ENCODE peak calls at places on chromosome 14, in eight cellular contexts. One of them, this sample, is unnamed.

GRCh38 chr14:49970474-49971147 is 77.7 kb downstream of the ARF6 start:
- DNase-seq in heart left ventricle: no peak
- DNase-seq in WERI-Rb-1: no peak
- DNase-seq in MM.1S: peak
- DNase-seq in spleen: no peak
- DNase-seq in tibial nerve: peak
- DNase-seq in esophagus squamous epithelium: no peak
- DNase-seq in ascending aorta: no peak
- DNase-seq in this sample: peak

GRCh38 chr14:68522510-68523325 is 270.1 kb downstream of the ZFP36L1 start:
- DNase-seq in WERI-Rb-1: no peak
- DNase-seq in MM.1S: no peak
- DNase-seq in heart left ventricle: no peak
- DNase-seq in spleen: no peak
- DNase-seq in tibial nerve: no peak
- DNase-seq in ascending aorta: no peak
- DNase-seq in esophagus squamous epithelium: no peak
- DNase-seq in this sample: no peak

GRCh38 chr14:99952039-99952438 is 113.2 kb upstream of the EVL start:
- DNase-seq in tibial nerve: no peak
- DNase-seq in MM.1S: no peak
- DNase-seq in ascending aorta: no peak
- DNase-seq in esophagus squamous epithelium: no peak
- DNase-seq in WERI-Rb-1: no peak
- DNase-seq in spleen: no peak
- DNase-seq in heart left ventricle: no peak
- DNase-seq in this sample: no peak

GRCh38 chr14:100654814-100655795 is 67.9 kb upstream of the BEGAIN start:
- DNase-seq in spleen: no peak
- DNase-seq in esophagus squamous epithelium: no peak
- DNase-seq in heart left ventricle: no peak
- DNase-seq in ascending aorta: no peak
- DNase-seq in WERI-Rb-1: peak
- DNase-seq in tibial nerve: no peak
- DNase-seq in MM.1S: peak
- DNase-seq in this sample: no peak

GRCh38 chr14:103456167-103456835 is 66.3 kb downstream of the CKB start:
- DNase-seq in WERI-Rb-1: no peak
- DNase-seq in ascending aorta: no peak
- DNase-seq in spleen: no peak
- DNase-seq in esophagus squamous epithelium: no peak
- DNase-seq in heart left ventricle: no peak
- DNase-seq in tibial nerve: no peak
- DNase-seq in MM.1S: no peak
- DNase-seq in this sample: no peak

GRCh38 chr14:102683399-102684275 is 91.2 kb downstream of the RCOR1 start:
- DNase-seq in heart left ventricle: no peak
- DNase-seq in WERI-Rb-1: no peak
- DNase-seq in tibial nerve: no peak
- DNase-seq in ascending aorta: no peak
- DNase-seq in esophagus squamous epithelium: no peak
- DNase-seq in MM.1S: no peak
- DNase-seq in spleen: no peak
- DNase-seq in this sample: no peak

GRCh38 chr14:71071042-71071441 is 163.8 kb downstream of the PCNX1 start:
- DNase-seq in WERI-Rb-1: no peak
- DNase-seq in tibial nerve: no peak
- DNase-seq in MM.1S: no peak
- DNase-seq in ascending aorta: no peak
- DNase-seq in esophagus squamous epithelium: no peak
- DNase-seq in spleen: no peak
- DNase-seq in heart left ventricle: no peak
- DNase-seq in this sample: no peak

GRCh38 chr14:35404496-35405303 is at the start of gene NFKBIA:
- DNase-seq in ascending aorta: peak
- DNase-seq in spleen: peak
- DNase-seq in heart left ventricle: peak
- DNase-seq in MM.1S: peak
- DNase-seq in WERI-Rb-1: peak
- DNase-seq in tibial nerve: peak
- DNase-seq in esophagus squamous epithelium: peak
- DNase-seq in this sample: no peak

GRCh38 chr14:29126361-29126760 is 359.8 kb downstream of the FOXG1 start:
- DNase-seq in tibial nerve: no peak
- DNase-seq in spleen: no peak
- DNase-seq in ascending aorta: no peak
- DNase-seq in MM.1S: no peak
- DNase-seq in WERI-Rb-1: no peak
- DNase-seq in esophagus squamous epithelium: no peak
- DNase-seq in heart left ventricle: no peak
- DNase-seq in this sample: no peak

GRCh38 chr14:52272375-52272774 is 4.9 kb downstream of the PTGDR start:
- DNase-seq in heart left ventricle: no peak
- DNase-seq in WERI-Rb-1: peak
- DNase-seq in tibial nerve: no peak
- DNase-seq in ascending aorta: no peak
- DNase-seq in esophagus squamous epithelium: no peak
- DNase-seq in MM.1S: peak
- DNase-seq in spleen: no peak
- DNase-seq in this sample: no peak

GRCh38 chr14:103128631-103129300 is 5.5 kb downstream of the TNFAIP2 start:
- DNase-seq in tibial nerve: no peak
- DNase-seq in spleen: peak
- DNase-seq in esophagus squamous epithelium: no peak
- DNase-seq in WERI-Rb-1: no peak
- DNase-seq in heart left ventricle: no peak
- DNase-seq in ascending aorta: no peak
- DNase-seq in MM.1S: no peak
- DNase-seq in this sample: no peak

GRCh38 chr14:86540636-86541247 is 1010.8 kb downstream of the FLRT2 start:
- DNase-seq in spleen: no peak
- DNase-seq in heart left ventricle: no peak
- DNase-seq in tibial nerve: no peak
- DNase-seq in ascending aorta: no peak
- DNase-seq in esophagus squamous epithelium: no peak
- DNase-seq in MM.1S: peak
- DNase-seq in WERI-Rb-1: no peak
- DNase-seq in this sample: no peak

GRCh38 chr14:30679032-30679431 is 56.9 kb downstream of the SCFD1 start:
- DNase-seq in ascending aorta: no peak
- DNase-seq in tibial nerve: no peak
- DNase-seq in heart left ventricle: no peak
- DNase-seq in WERI-Rb-1: no peak
- DNase-seq in spleen: no peak
- DNase-seq in esophagus squamous epithelium: no peak
- DNase-seq in MM.1S: no peak
- DNase-seq in this sample: no peak

GRCh38 chr14:57221931-57222330 is 46.8 kb downstream of the EXOC5 start:
- DNase-seq in MM.1S: no peak
- DNase-seq in heart left ventricle: no peak
- DNase-seq in WERI-Rb-1: no peak
- DNase-seq in spleen: no peak
- DNase-seq in ascending aorta: no peak
- DNase-seq in esophagus squamous epithelium: no peak
- DNase-seq in tibial nerve: no peak
- DNase-seq in this sample: no peak

GRCh38 chr14:59739794-59740193 is 130.8 kb downstream of the RTN1 start:
- DNase-seq in spleen: no peak
- DNase-seq in tibial nerve: peak
- DNase-seq in esophagus squamous epithelium: no peak
- DNase-seq in MM.1S: no peak
- DNase-seq in WERI-Rb-1: no peak
- DNase-seq in ascending aorta: no peak
- DNase-seq in heart left ventricle: no peak
- DNase-seq in this sample: no peak

DNA sequence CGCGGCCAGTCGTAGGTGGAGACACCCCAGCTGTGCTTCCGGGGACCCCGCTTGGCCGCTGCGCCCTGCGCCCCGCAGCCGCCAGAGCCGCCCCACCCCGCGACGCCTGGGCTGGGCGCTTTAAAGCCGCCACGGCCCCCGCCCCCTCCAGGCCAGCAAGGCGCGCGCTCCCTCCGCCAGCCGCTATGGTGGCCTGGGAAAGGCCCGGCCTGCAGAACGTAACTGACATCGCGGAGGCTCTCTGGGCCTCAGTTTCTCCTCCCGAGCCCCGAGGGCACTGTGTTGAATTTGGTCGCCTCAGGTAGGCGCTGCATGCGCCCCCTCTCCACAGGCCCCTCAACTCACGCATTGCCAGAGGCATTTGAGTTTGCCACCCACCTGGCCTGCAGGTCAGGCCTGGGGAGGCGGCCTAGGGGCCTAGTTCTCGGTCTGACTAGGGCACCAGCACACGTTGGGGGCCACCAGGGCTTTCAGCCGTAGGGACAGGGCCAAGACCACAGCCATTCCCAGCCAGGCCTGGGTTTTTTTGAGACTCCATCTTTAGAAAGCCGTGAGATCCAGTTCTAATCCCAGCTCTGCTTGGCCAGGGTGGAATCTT is at the start of gene NGB:
- DNase-seq in heart left ventricle: no peak
- DNase-seq in ascending aorta: no peak
- DNase-seq in WERI-Rb-1: no peak
- DNase-seq in esophagus squamous epithelium: no peak
- DNase-seq in MM.1S: no peak
- DNase-seq in tibial nerve: no peak
- DNase-seq in spleen: peak
- DNase-seq in this sample: no peak
- H3K4me3 ChIP-seq in heart left ventricle: no peak
- H3K4me3 ChIP-seq in ascending aorta: no peak
- H3K4me3 ChIP-seq in WERI-Rb-1: no peak
- H3K4me3 ChIP-seq in esophagus squamous epithelium: peak
- H3K4me3 ChIP-seq in MM.1S: no peak
- H3K4me3 ChIP-seq in tibial nerve: no peak
- H3K4me3 ChIP-seq in spleen: no peak
- H3K4me3 ChIP-seq in this sample: no peak

DNA sequence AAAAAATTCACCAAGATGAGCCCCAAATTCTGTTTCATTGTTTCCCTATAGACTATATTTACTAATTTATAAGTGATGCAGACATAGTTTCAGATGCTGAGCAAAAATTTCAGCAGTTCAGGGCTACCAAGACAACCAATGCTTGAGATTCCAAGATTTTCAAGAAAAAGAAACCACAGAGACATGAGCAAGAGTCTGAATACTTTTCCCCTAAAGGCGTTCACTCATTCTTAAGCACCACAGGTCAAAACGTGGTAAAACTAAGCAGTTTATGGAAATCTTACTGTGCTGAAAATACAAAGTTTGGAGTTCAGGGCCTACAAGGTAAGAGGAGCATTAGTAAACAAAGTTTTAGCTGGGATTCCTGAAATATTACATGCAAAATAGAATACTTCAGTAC is 221.2 kb downstream of the KCNH5 start:
- DNase-seq in spleen: no peak
- DNase-seq in heart left ventricle: no peak
- DNase-seq in tibial nerve: no peak
- DNase-seq in MM.1S: no peak
- DNase-seq in ascending aorta: no peak
- DNase-seq in WERI-Rb-1: no peak
- DNase-seq in esophagus squamous epithelium: no peak
- DNase-seq in this sample: no peak
- TF ChIP-seq CTCF in spleen: no peak
- TF ChIP-seq CTCF in heart left ventricle: no peak
- TF ChIP-seq CTCF in tibial nerve: no peak
- TF ChIP-seq CTCF in MM.1S: no peak
- TF ChIP-seq CTCF in ascending aorta: no peak
- TF ChIP-seq CTCF in WERI-Rb-1: no peak
- TF ChIP-seq CTCF in esophagus squamous epithelium: no peak
- TF ChIP-seq CTCF in this sample: no peak

DNA sequence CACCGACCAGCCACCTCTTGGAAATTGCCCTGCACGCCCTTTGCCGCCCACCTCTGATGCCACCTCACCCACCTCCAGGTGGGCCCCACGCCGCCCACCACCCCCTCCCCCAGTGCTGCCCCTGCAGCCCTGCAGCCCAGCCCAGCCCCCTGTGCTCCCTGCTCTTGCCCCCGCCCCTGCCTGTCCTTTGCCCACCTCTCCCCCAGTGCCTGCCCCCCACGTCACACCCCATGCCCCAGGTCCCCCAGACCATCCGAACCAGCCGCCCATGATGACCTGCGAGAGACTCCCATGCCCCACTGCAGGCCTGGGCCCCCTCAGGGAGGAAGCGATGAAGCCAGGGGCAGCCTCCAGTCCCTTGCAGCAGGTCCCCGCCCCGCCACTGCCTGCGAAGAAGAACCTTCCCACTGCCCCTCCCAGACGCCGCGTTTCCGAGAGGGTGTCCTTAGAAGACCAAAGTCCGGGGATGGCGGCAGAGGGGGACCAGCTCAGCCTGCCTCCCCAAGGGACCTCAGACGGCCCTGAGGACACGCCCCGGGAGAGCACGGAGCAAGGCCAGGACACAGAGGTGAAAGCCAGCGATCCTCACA is 96.5 kb downstream of the LGMN start:
- DNase-seq in esophagus squamous epithelium: no peak
- DNase-seq in MM.1S: no peak
- DNase-seq in heart left ventricle: peak
- DNase-seq in WERI-Rb-1: no peak
- DNase-seq in ascending aorta: peak
- DNase-seq in spleen: peak
- DNase-seq in tibial nerve: peak
- DNase-seq in this sample: no peak
- H3K4me3 ChIP-seq in esophagus squamous epithelium: peak
- H3K4me3 ChIP-seq in MM.1S: no peak
- H3K4me3 ChIP-seq in heart left ventricle: no peak
- H3K4me3 ChIP-seq in WERI-Rb-1: no peak
- H3K4me3 ChIP-seq in ascending aorta: peak
- H3K4me3 ChIP-seq in spleen: no peak
- H3K4me3 ChIP-seq in tibial nerve: peak
- H3K4me3 ChIP-seq in this sample: no peak

DNA sequence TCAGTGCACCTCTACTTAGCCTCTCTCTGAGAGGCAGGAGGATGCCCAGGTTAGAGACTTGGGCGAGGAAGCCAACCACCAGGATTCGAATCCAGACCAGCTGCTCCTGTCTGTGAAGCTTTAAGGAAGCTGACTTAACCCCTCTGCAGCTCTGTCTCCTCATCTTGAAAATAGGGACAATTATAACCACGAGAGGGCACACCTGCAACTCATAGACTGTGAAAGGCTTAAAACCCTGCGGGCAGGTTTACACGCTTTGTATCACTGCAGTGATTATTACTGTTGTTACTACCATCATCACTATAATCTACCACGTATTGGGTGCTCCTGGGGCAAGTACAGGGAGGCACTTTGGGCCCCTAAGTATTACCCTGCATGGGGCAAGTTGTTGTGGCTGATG is 379.8 kb downstream of the VRK1 start:
- DNase-seq in tibial nerve: no peak
- DNase-seq in MM.1S: peak
- DNase-seq in ascending aorta: no peak
- DNase-seq in heart left ventricle: no peak
- DNase-seq in esophagus squamous epithelium: no peak
- DNase-seq in spleen: no peak
- DNase-seq in WERI-Rb-1: peak
- DNase-seq in this sample: no peak
- TF ChIP-seq CTCF in tibial nerve: no peak
- TF ChIP-seq CTCF in MM.1S: peak
- TF ChIP-seq CTCF in ascending aorta: no peak
- TF ChIP-seq CTCF in heart left ventricle: no peak
- TF ChIP-seq CTCF in esophagus squamous epithelium: no peak
- TF ChIP-seq CTCF in spleen: peak
- TF ChIP-seq CTCF in WERI-Rb-1: peak
- TF ChIP-seq CTCF in this sample: peak